ENCODE peak calls at places on chromosomes 12 and 14, in four cellular contexts. J is IMR-90, H is WERI-Rb-1, S is Peyer's patch. Q is an unnamed sample.

GRCh38 chr12:117897379-117898161 is 71.2 kb downstream of the KSR2 start:
- DNase-seq in H (no peak), S (no peak), J (no peak), Q (no peak)

GRCh38 chr14:78983126-78983525 is 813.0 kb downstream of the NRXN3 start:
- DNase-seq in H (no peak), J (peak; percentile 68), S (no peak), Q (no peak)

GRCh38 chr12:90970471-90970870 is 15.5 kb upstream of the CCER1 start:
- DNase-seq in J (peak; percentile 12), S (no peak), H (no peak), Q (no peak)

GRCh38 chr12:116542345-116542950 is 16.7 kb upstream of the MAP1LC3B2 start:
- DNase-seq in H (no peak), S (no peak), J (no peak), Q (no peak)

GRCh38 chr14:102924632-102925588 is 2.4 kb downstream of the AMN start:
- DNase-seq in H (no peak), J (no peak), S (no peak), Q (no peak)

GRCh38 chr14:68695326-68695768 is 97.5 kb downstream of the ZFP36L1 start:
- DNase-seq in S (no peak), J (peak; percentile 100), H (no peak), Q (no peak)

GRCh38 chr12:13099066-13099909 is 4.2 kb downstream of the GSG1 start:
- DNase-seq in S (peak; percentile 46), J (no peak), H (no peak), Q (no peak)

GRCh38 chr14:70098257-70098809 is 90.4 kb downstream of the SLC8A3 start:
- DNase-seq in H (no peak), S (no peak), J (no peak), Q (no peak)

GRCh38 chr12:28023156-28023887 is 50.8 kb upstream of the PTHLH start:
- DNase-seq in S (no peak), H (no peak), J (peak; percentile 95), Q (no peak)

GRCh38 chr12:6703631-6704030 is 3.0 kb upstream of the PIANP start:
- DNase-seq in S (no peak), H (peak; percentile 61), J (peak; percentile 41), Q (no peak)

GRCh38 chr14:74591899-74592298 is 20.1 kb downstream of the LTBP2 start:
- DNase-seq in S (no peak), H (no peak), J (peak; percentile 35), Q (no peak)

GRCh38 chr12:62434504-62435336 is 31.9 kb upstream of the MON2 start:
- DNase-seq in S (no peak), H (peak; percentile 9), J (no peak), Q (no peak)

GRCh38 chr14:26887842-26888241 is 290.0 kb upstream of the NOVA1 start:
- DNase-seq in H (no peak), S (no peak), J (no peak), Q (no peak)

GRCh38 chr12:49131051-49131972 is at the start of gene TUBA1B:
- DNase-seq in S (peak; percentile 96), H (peak; percentile 92), J (peak; percentile 82), Q (peak; percentile 90)

GRCh38 chr14:24665440-24665991 is 31.5 kb upstream of the GZMB start:
- DNase-seq in J (no peak), S (peak; percentile 25), H (no peak), Q (no peak)

GRCh38 chr14:74733241-74733640 is 20.3 kb downstream of the FCF1 start:
- DNase-seq in H (peak; percentile 12), S (no peak), J (no peak), Q (no peak)

GRCh38 chr12:13390381-13390856 is 193.9 kb downstream of the EMP1 start:
- DNase-seq in J (peak; percentile 1), S (no peak), H (no peak), Q (no peak)

GRCh38 chr14:37081220-37081619 is 91.2 kb downstream of the SLC25A21 start:
- DNase-seq in J (peak; percentile 32), H (no peak), S (no peak), Q (no peak)

GRCh38 chr12:123152823-123153222 is 1.9 kb upstream of the PITPNM2 start:
- DNase-seq in H (no peak), J (no peak), S (no peak), Q (no peak)

GRCh38 chr12:57222286-57223190 is 5.9 kb downstream of the NXPH4 start:
- DNase-seq in S (no peak), H (no peak), J (no peak), Q (no peak)

GRCh38 chr14:67722293-67722692 is 20.6 kb downstream of the RDH12 start:
- DNase-seq in J (peak; percentile 37), H (peak; percentile 57), S (no peak), Q (no peak)

GRCh38 chr14:50475460-50475859 is 56.9 kb downstream of the MAP4K5 start:
- DNase-seq in J (peak; percentile 54), H (peak; percentile 10), S (no peak), Q (no peak)
- H3K36me3 ChIP-seq in J (peaks cover 38% of the 10 kb centered on the region), H (peaks cover 40% of the 10 kb centered on the region), S (no peaks in the 10 kb centered on the region), Q (peaks cover 25% of the 10 kb centered on the region)

GRCh38 chr12:130970165-130970907 is 16.6 kb downstream of the ADGRD1 start:
- DNase-seq in S (no peak), J (no peak), H (no peak), Q (no peak)
- H3K4me3 ChIP-seq in S (no peak overlapping the region), J (no peak overlapping the region), H (no peak overlapping the region), Q (no peak overlapping the region)

GRCh38 chr12:64733857-64734256 is 25.3 kb downstream of the GNS start:
- DNase-seq in S (no peak), J (no peak), H (no peak), Q (no peak)

GRCh38 chr12:64739778-64740177 is 19.4 kb downstream of the GNS start:
- DNase-seq in H (no peak), S (no peak), J (peak; percentile 27), Q (no peak)

GRCh38 chr12:64735447-64735846 is 23.8 kb downstream of the GNS start:
- DNase-seq in J (peak; percentile 16), H (no peak), S (no peak), Q (no peak)

GRCh38 chr12:64737539-64737938 is 21.7 kb downstream of the GNS start:
- DNase-seq in S (no peak), J (no peak), H (no peak), Q (no peak)

GRCh38 chr12:64736771-64737170 is 22.4 kb downstream of the GNS start:
- DNase-seq in H (no peak), S (no peak), J (no peak), Q (no peak)
- H3K36me3 ChIP-seq in H (peaks cover 46% of the 10 kb centered on the region), S (no peaks in the 10 kb centered on the region), J (peaks cover 34% of the 10 kb centered on the region), Q (peaks cover 13% of the 10 kb centered on the region)

DNA sequence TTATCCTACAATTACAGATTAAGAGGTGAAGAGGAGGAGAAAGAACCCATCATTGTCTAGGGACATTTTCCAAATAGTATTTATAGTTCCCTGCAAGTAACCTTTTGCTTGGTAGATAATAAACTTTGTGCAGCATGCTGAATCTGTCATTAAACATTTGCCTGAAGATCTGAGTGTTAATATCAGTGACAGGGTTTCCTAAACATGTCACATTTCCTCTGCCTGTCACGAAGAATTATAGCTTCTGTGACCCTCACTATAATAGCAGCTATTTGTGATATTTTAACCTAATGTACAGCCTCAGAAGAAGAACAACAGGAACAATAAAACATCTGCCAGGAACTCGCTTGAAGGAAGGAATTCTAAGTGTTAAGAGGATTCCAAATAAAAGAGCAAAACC is 350.3 kb downstream of the GXYLT1 start:
- DNase-seq in H (no peak), J (no peak), S (no peak), Q (no peak)
- H3K4me3 ChIP-seq in H (no peak overlapping the region), J (no peak overlapping the region), S (no peak overlapping the region), Q (no peak overlapping the region)

GRCh38 chr12:76311796-76312195 is 36.4 kb downstream of the BBS10 start:
- DNase-seq in J (peak; percentile 51), H (no peak), S (no peak), Q (no peak)
- H3K36me3 ChIP-seq in J (no peaks in the 10 kb centered on the region), H (no peaks in the 10 kb centered on the region), S (no peaks in the 10 kb centered on the region), Q (no peaks in the 10 kb centered on the region)

GRCh38 chr14:101559624-101560533 is 1.4 kb upstream of the DIO3 start:
- DNase-seq in S (no peak), J (peak; percentile 3), H (no peak), Q (no peak)

GRCh38 chr14:101561897-101562490 is 699 bp downstream of the DIO3 start:
- DNase-seq in S (no peak), H (no peak), J (no peak), Q (no peak)

GRCh38 chr14:101562659-101563351 is 1.5 kb downstream of the DIO3 start:
- DNase-seq in S (no peak), J (no peak), H (no peak), Q (no peak)

GRCh38 chr14:101560534-101561113 is 671 bp upstream of the DIO3 start:
- DNase-seq in S (no peak), H (no peak), J (no peak), Q (no peak)

GRCh38 chr14:101561145-101561896 is at the start of gene DIO3:
- DNase-seq in J (no peak), S (no peak), H (peak; percentile 18), Q (no peak)
- H3K4me3 ChIP-seq in J (no peak within 1 kb of the TSS), S (peak within 1 kb of the TSS; percentile 48), H (no peak within 1 kb of the TSS), Q (no peak within 1 kb of the TSS)

DNA sequence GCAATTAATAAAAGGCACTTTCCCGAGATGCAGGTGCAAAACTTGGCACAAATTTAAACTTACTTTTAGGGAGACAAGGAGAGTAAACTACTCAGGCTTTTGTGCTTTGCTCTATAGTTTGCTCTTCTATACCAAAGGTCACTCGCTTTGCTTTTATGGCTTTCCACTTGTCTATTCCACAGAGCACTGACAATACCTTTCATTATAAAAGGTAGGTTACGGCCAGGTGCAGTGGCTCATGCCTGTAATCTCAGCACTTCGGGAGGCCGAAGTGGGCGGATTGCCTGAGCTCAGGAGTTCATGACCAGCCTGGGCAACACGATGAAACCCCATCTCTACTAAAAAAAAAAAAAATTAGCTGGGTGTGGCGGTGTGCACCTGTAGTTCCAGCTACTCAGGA is 32.9 kb downstream of the ALKBH1 start:
- DNase-seq in J (no peak), S (no peak), H (no peak), Q (no peak)
- H3K36me3 ChIP-seq in J (peaks cover 20% of the 10 kb centered on the region), S (no peaks in the 10 kb centered on the region), H (peaks cover 40% of the 10 kb centered on the region), Q (peaks cover 24% of the 10 kb centered on the region)

Q was measured in CD8-positive, alpha-beta memory T cell.